ENCODE peak calls at places on chromosomes 1 and 21, in eight cellular contexts. One of them, this sample, is unnamed.

GRCh38 chr1:206551296-206551984 is 44.1 kb downstream of the RASSF5 start:
- DNase-seq in 8988T: no peak
- DNase-seq in activated B cell treated with CpG ODN at 0.5 μM for 24 hours: no peak
- DNase-seq in ELF-1: no peak
- DNase-seq in globus pallidus: no peak
- DNase-seq in stimulated activated CD4-positive, alpha-beta T cell treated with anti-CD3 and anti-CD28 coated beads, Interleukin-15, amount 100 ng/mL, for 24 hours: no peak
- DNase-seq in activated naive CD8-positive, alpha-beta T cell treated with anti-CD3 and anti-CD28 coated beads for 36 hours: no peak
- DNase-seq in H4: no peak
- DNase-seq in this sample: no peak

GRCh38 chr1:233140519-233140918 is 155.0 kb downstream of the PCNX2 start:
- DNase-seq in activated naive CD8-positive, alpha-beta T cell treated with anti-CD3 and anti-CD28 coated beads for 36 hours: no peak
- DNase-seq in ELF-1: peak
- DNase-seq in globus pallidus: no peak
- DNase-seq in stimulated activated CD4-positive, alpha-beta T cell treated with anti-CD3 and anti-CD28 coated beads, Interleukin-15, amount 100 ng/mL, for 24 hours: no peak
- DNase-seq in 8988T: no peak
- DNase-seq in H4: no peak
- DNase-seq in activated B cell treated with CpG ODN at 0.5 μM for 24 hours: no peak
- DNase-seq in this sample: no peak

GRCh38 chr1:155909894-155910293 is 1.3 kb downstream of the RIT1 start:
- DNase-seq in activated naive CD8-positive, alpha-beta T cell treated with anti-CD3 and anti-CD28 coated beads for 36 hours: no peak
- DNase-seq in 8988T: no peak
- DNase-seq in ELF-1: peak
- DNase-seq in activated B cell treated with CpG ODN at 0.5 μM for 24 hours: no peak
- DNase-seq in globus pallidus: peak
- DNase-seq in H4: no peak
- DNase-seq in stimulated activated CD4-positive, alpha-beta T cell treated with anti-CD3 and anti-CD28 coated beads, Interleukin-15, amount 100 ng/mL, for 24 hours: no peak
- DNase-seq in this sample: no peak

GRCh38 chr1:56000424-56000823 is 578.9 kb downstream of the PLPP3 start:
- DNase-seq in H4: peak
- DNase-seq in globus pallidus: no peak
- DNase-seq in ELF-1: no peak
- DNase-seq in activated B cell treated with CpG ODN at 0.5 μM for 24 hours: no peak
- DNase-seq in stimulated activated CD4-positive, alpha-beta T cell treated with anti-CD3 and anti-CD28 coated beads, Interleukin-15, amount 100 ng/mL, for 24 hours: no peak
- DNase-seq in activated naive CD8-positive, alpha-beta T cell treated with anti-CD3 and anti-CD28 coated beads for 36 hours: no peak
- DNase-seq in 8988T: no peak
- DNase-seq in this sample: no peak

GRCh38 chr1:50812346-50812745 is 147.7 kb downstream of the FAF1 start:
- DNase-seq in stimulated activated CD4-positive, alpha-beta T cell treated with anti-CD3 and anti-CD28 coated beads, Interleukin-15, amount 100 ng/mL, for 24 hours: no peak
- DNase-seq in activated naive CD8-positive, alpha-beta T cell treated with anti-CD3 and anti-CD28 coated beads for 36 hours: no peak
- DNase-seq in globus pallidus: no peak
- DNase-seq in ELF-1: no peak
- DNase-seq in activated B cell treated with CpG ODN at 0.5 μM for 24 hours: no peak
- DNase-seq in H4: no peak
- DNase-seq in 8988T: no peak
- DNase-seq in this sample: no peak

GRCh38 chr21:30718239-30718909 is at the start of gene KRTAP21-3:
- DNase-seq in activated B cell treated with CpG ODN at 0.5 μM for 24 hours: no peak
- DNase-seq in activated naive CD8-positive, alpha-beta T cell treated with anti-CD3 and anti-CD28 coated beads for 36 hours: no peak
- DNase-seq in 8988T: no peak
- DNase-seq in ELF-1: no peak
- DNase-seq in H4: peak
- DNase-seq in stimulated activated CD4-positive, alpha-beta T cell treated with anti-CD3 and anti-CD28 coated beads, Interleukin-15, amount 100 ng/mL, for 24 hours: peak
- DNase-seq in globus pallidus: no peak
- DNase-seq in this sample: no peak

GRCh38 chr1:77889240-77889637 is 815 bp downstream of the NEXN start:
- DNase-seq in 8988T: no peak
- DNase-seq in stimulated activated CD4-positive, alpha-beta T cell treated with anti-CD3 and anti-CD28 coated beads, Interleukin-15, amount 100 ng/mL, for 24 hours: no peak
- DNase-seq in activated B cell treated with CpG ODN at 0.5 μM for 24 hours: no peak
- DNase-seq in H4: peak
- DNase-seq in activated naive CD8-positive, alpha-beta T cell treated with anti-CD3 and anti-CD28 coated beads for 36 hours: no peak
- DNase-seq in globus pallidus: no peak
- DNase-seq in ELF-1: no peak
- DNase-seq in this sample: peak

GRCh38 chr1:21922103-21923014 is 14.8 kb downstream of the HSPG2 start:
- DNase-seq in globus pallidus: no peak
- DNase-seq in stimulated activated CD4-positive, alpha-beta T cell treated with anti-CD3 and anti-CD28 coated beads, Interleukin-15, amount 100 ng/mL, for 24 hours: no peak
- DNase-seq in activated B cell treated with CpG ODN at 0.5 μM for 24 hours: no peak
- DNase-seq in 8988T: no peak
- DNase-seq in ELF-1: peak
- DNase-seq in H4: no peak
- DNase-seq in activated naive CD8-positive, alpha-beta T cell treated with anti-CD3 and anti-CD28 coated beads for 36 hours: no peak
- DNase-seq in this sample: peak

GRCh38 chr1:168585191-168585590 is 8.8 kb downstream of the XCL1 start:
- DNase-seq in stimulated activated CD4-positive, alpha-beta T cell treated with anti-CD3 and anti-CD28 coated beads, Interleukin-15, amount 100 ng/mL, for 24 hours: no peak
- DNase-seq in 8988T: no peak
- DNase-seq in activated B cell treated with CpG ODN at 0.5 μM for 24 hours: no peak
- DNase-seq in globus pallidus: no peak
- DNase-seq in activated naive CD8-positive, alpha-beta T cell treated with anti-CD3 and anti-CD28 coated beads for 36 hours: no peak
- DNase-seq in H4: no peak
- DNase-seq in ELF-1: no peak
- DNase-seq in this sample: no peak

GRCh38 chr1:55428944-55429931 is 214.1 kb upstream of the USP24 start:
- DNase-seq in globus pallidus: no peak
- DNase-seq in activated naive CD8-positive, alpha-beta T cell treated with anti-CD3 and anti-CD28 coated beads for 36 hours: no peak
- DNase-seq in stimulated activated CD4-positive, alpha-beta T cell treated with anti-CD3 and anti-CD28 coated beads, Interleukin-15, amount 100 ng/mL, for 24 hours: no peak
- DNase-seq in activated B cell treated with CpG ODN at 0.5 μM for 24 hours: no peak
- DNase-seq in ELF-1: peak
- DNase-seq in H4: peak
- DNase-seq in 8988T: peak
- DNase-seq in this sample: peak

GRCh38 chr1:85495556-85495955 is 30.6 kb upstream of the DDAH1 start:
- DNase-seq in stimulated activated CD4-positive, alpha-beta T cell treated with anti-CD3 and anti-CD28 coated beads, Interleukin-15, amount 100 ng/mL, for 24 hours: no peak
- DNase-seq in globus pallidus: no peak
- DNase-seq in 8988T: peak
- DNase-seq in activated B cell treated with CpG ODN at 0.5 μM for 24 hours: no peak
- DNase-seq in H4: peak
- DNase-seq in activated naive CD8-positive, alpha-beta T cell treated with anti-CD3 and anti-CD28 coated beads for 36 hours: no peak
- DNase-seq in ELF-1: no peak
- DNase-seq in this sample: no peak

GRCh38 chr1:156060937-156061636 is at the start of gene RAB25:
- DNase-seq in globus pallidus: no peak
- DNase-seq in stimulated activated CD4-positive, alpha-beta T cell treated with anti-CD3 and anti-CD28 coated beads, Interleukin-15, amount 100 ng/mL, for 24 hours: no peak
- DNase-seq in ELF-1: peak
- DNase-seq in activated naive CD8-positive, alpha-beta T cell treated with anti-CD3 and anti-CD28 coated beads for 36 hours: no peak
- DNase-seq in activated B cell treated with CpG ODN at 0.5 μM for 24 hours: no peak
- DNase-seq in H4: no peak
- DNase-seq in 8988T: no peak
- DNase-seq in this sample: peak

GRCh38 chr1:90561926-90562325 is 155.2 kb downstream of the BARHL2 start:
- DNase-seq in activated naive CD8-positive, alpha-beta T cell treated with anti-CD3 and anti-CD28 coated beads for 36 hours: no peak
- DNase-seq in activated B cell treated with CpG ODN at 0.5 μM for 24 hours: no peak
- DNase-seq in globus pallidus: no peak
- DNase-seq in 8988T: no peak
- DNase-seq in ELF-1: peak
- DNase-seq in stimulated activated CD4-positive, alpha-beta T cell treated with anti-CD3 and anti-CD28 coated beads, Interleukin-15, amount 100 ng/mL, for 24 hours: no peak
- DNase-seq in H4: no peak
- DNase-seq in this sample: peak

GRCh38 chr1:210291786-210292275 is 36.9 kb upstream of the HHAT start:
- DNase-seq in H4: no peak
- DNase-seq in activated B cell treated with CpG ODN at 0.5 μM for 24 hours: no peak
- DNase-seq in 8988T: no peak
- DNase-seq in ELF-1: no peak
- DNase-seq in stimulated activated CD4-positive, alpha-beta T cell treated with anti-CD3 and anti-CD28 coated beads, Interleukin-15, amount 100 ng/mL, for 24 hours: no peak
- DNase-seq in globus pallidus: no peak
- DNase-seq in activated naive CD8-positive, alpha-beta T cell treated with anti-CD3 and anti-CD28 coated beads for 36 hours: no peak
- DNase-seq in this sample: no peak

GRCh38 chr21:45618287-45618686 is 25.2 kb upstream of the PCBP3 start:
- DNase-seq in H4: peak
- DNase-seq in activated naive CD8-positive, alpha-beta T cell treated with anti-CD3 and anti-CD28 coated beads for 36 hours: no peak
- DNase-seq in stimulated activated CD4-positive, alpha-beta T cell treated with anti-CD3 and anti-CD28 coated beads, Interleukin-15, amount 100 ng/mL, for 24 hours: no peak
- DNase-seq in activated B cell treated with CpG ODN at 0.5 μM for 24 hours: peak
- DNase-seq in ELF-1: no peak
- DNase-seq in globus pallidus: no peak
- DNase-seq in 8988T: no peak
- DNase-seq in this sample: no peak

GRCh38 chr1:50423670-50424000 is 392 bp upstream of the DMRTA2 start:
- DNase-seq in activated naive CD8-positive, alpha-beta T cell treated with anti-CD3 and anti-CD28 coated beads for 36 hours: no peak
- DNase-seq in ELF-1: no peak
- DNase-seq in stimulated activated CD4-positive, alpha-beta T cell treated with anti-CD3 and anti-CD28 coated beads, Interleukin-15, amount 100 ng/mL, for 24 hours: peak
- DNase-seq in activated B cell treated with CpG ODN at 0.5 μM for 24 hours: no peak
- DNase-seq in H4: peak
- DNase-seq in 8988T: no peak
- DNase-seq in globus pallidus: no peak
- DNase-seq in this sample: peak

GRCh38 chr1:31095298-31095981 is 29.9 kb upstream of the PUM1 start:
- DNase-seq in globus pallidus: no peak
- DNase-seq in ELF-1: no peak
- DNase-seq in 8988T: no peak
- DNase-seq in activated naive CD8-positive, alpha-beta T cell treated with anti-CD3 and anti-CD28 coated beads for 36 hours: no peak
- DNase-seq in activated B cell treated with CpG ODN at 0.5 μM for 24 hours: no peak
- DNase-seq in H4: no peak
- DNase-seq in stimulated activated CD4-positive, alpha-beta T cell treated with anti-CD3 and anti-CD28 coated beads, Interleukin-15, amount 100 ng/mL, for 24 hours: no peak
- DNase-seq in this sample: no peak

GRCh38 chr1:184882649-184883303 is 91.5 kb downstream of the NIBAN1 start:
- DNase-seq in H4: no peak
- DNase-seq in activated naive CD8-positive, alpha-beta T cell treated with anti-CD3 and anti-CD28 coated beads for 36 hours: no peak
- DNase-seq in globus pallidus: no peak
- DNase-seq in activated B cell treated with CpG ODN at 0.5 μM for 24 hours: no peak
- DNase-seq in stimulated activated CD4-positive, alpha-beta T cell treated with anti-CD3 and anti-CD28 coated beads, Interleukin-15, amount 100 ng/mL, for 24 hours: peak
- DNase-seq in ELF-1: no peak
- DNase-seq in 8988T: no peak
- DNase-seq in this sample: peak

GRCh38 chr1:47507921-47508894 is 70.4 kb downstream of the FOXD2 start:
- DNase-seq in activated naive CD8-positive, alpha-beta T cell treated with anti-CD3 and anti-CD28 coated beads for 36 hours: peak
- DNase-seq in ELF-1: peak
- DNase-seq in globus pallidus: no peak
- DNase-seq in activated B cell treated with CpG ODN at 0.5 μM for 24 hours: no peak
- DNase-seq in 8988T: no peak
- DNase-seq in stimulated activated CD4-positive, alpha-beta T cell treated with anti-CD3 and anti-CD28 coated beads, Interleukin-15, amount 100 ng/mL, for 24 hours: peak
- DNase-seq in H4: no peak
- DNase-seq in this sample: peak

GRCh38 chr1:118931876-118932275 is 56.3 kb downstream of the TBX15 start:
- DNase-seq in ELF-1: no peak
- DNase-seq in activated B cell treated with CpG ODN at 0.5 μM for 24 hours: no peak
- DNase-seq in globus pallidus: no peak
- DNase-seq in stimulated activated CD4-positive, alpha-beta T cell treated with anti-CD3 and anti-CD28 coated beads, Interleukin-15, amount 100 ng/mL, for 24 hours: no peak
- DNase-seq in H4: no peak
- DNase-seq in 8988T: no peak
- DNase-seq in activated naive CD8-positive, alpha-beta T cell treated with anti-CD3 and anti-CD28 coated beads for 36 hours: no peak
- DNase-seq in this sample: no peak

GRCh38 chr1:155970531-155971167 is 7.7 kb downstream of the ARHGEF2 start:
- DNase-seq in globus pallidus: peak
- DNase-seq in ELF-1: peak
- DNase-seq in 8988T: no peak
- DNase-seq in stimulated activated CD4-positive, alpha-beta T cell treated with anti-CD3 and anti-CD28 coated beads, Interleukin-15, amount 100 ng/mL, for 24 hours: peak
- DNase-seq in H4: no peak
- DNase-seq in activated naive CD8-positive, alpha-beta T cell treated with anti-CD3 and anti-CD28 coated beads for 36 hours: peak
- DNase-seq in activated B cell treated with CpG ODN at 0.5 μM for 24 hours: peak
- DNase-seq in this sample: peak

GRCh38 chr1:238340989-238341388 is 450.3 kb upstream of the ZP4 start:
- DNase-seq in H4: no peak
- DNase-seq in activated naive CD8-positive, alpha-beta T cell treated with anti-CD3 and anti-CD28 coated beads for 36 hours: no peak
- DNase-seq in 8988T: no peak
- DNase-seq in stimulated activated CD4-positive, alpha-beta T cell treated with anti-CD3 and anti-CD28 coated beads, Interleukin-15, amount 100 ng/mL, for 24 hours: no peak
- DNase-seq in ELF-1: no peak
- DNase-seq in globus pallidus: no peak
- DNase-seq in activated B cell treated with CpG ODN at 0.5 μM for 24 hours: no peak
- DNase-seq in this sample: no peak

GRCh38 chr1:47471163-47471562 is 33.3 kb downstream of the FOXD2 start:
- DNase-seq in H4: no peak
- DNase-seq in ELF-1: no peak
- DNase-seq in activated B cell treated with CpG ODN at 0.5 μM for 24 hours: no peak
- DNase-seq in stimulated activated CD4-positive, alpha-beta T cell treated with anti-CD3 and anti-CD28 coated beads, Interleukin-15, amount 100 ng/mL, for 24 hours: no peak
- DNase-seq in globus pallidus: no peak
- DNase-seq in 8988T: no peak
- DNase-seq in activated naive CD8-positive, alpha-beta T cell treated with anti-CD3 and anti-CD28 coated beads for 36 hours: no peak
- DNase-seq in this sample: no peak

GRCh38 chr1:199550384-199551067 is 477.0 kb upstream of the NR5A2 start:
- DNase-seq in activated B cell treated with CpG ODN at 0.5 μM for 24 hours: no peak
- DNase-seq in ELF-1: no peak
- DNase-seq in H4: peak
- DNase-seq in 8988T: no peak
- DNase-seq in activated naive CD8-positive, alpha-beta T cell treated with anti-CD3 and anti-CD28 coated beads for 36 hours: no peak
- DNase-seq in stimulated activated CD4-positive, alpha-beta T cell treated with anti-CD3 and anti-CD28 coated beads, Interleukin-15, amount 100 ng/mL, for 24 hours: no peak
- DNase-seq in globus pallidus: no peak
- DNase-seq in this sample: no peak

GRCh38 chr1:151579436-151580225 is 32.2 kb upstream of the SNX27 start:
- DNase-seq in stimulated activated CD4-positive, alpha-beta T cell treated with anti-CD3 and anti-CD28 coated beads, Interleukin-15, amount 100 ng/mL, for 24 hours: no peak
- DNase-seq in activated B cell treated with CpG ODN at 0.5 μM for 24 hours: no peak
- DNase-seq in 8988T: no peak
- DNase-seq in ELF-1: no peak
- DNase-seq in activated naive CD8-positive, alpha-beta T cell treated with anti-CD3 and anti-CD28 coated beads for 36 hours: no peak
- DNase-seq in H4: no peak
- DNase-seq in globus pallidus: no peak
- DNase-seq in this sample: no peak

GRCh38 chr1:11286735-11287410 is 13.9 kb downstream of the UBIAD1 start:
- DNase-seq in 8988T: no peak
- DNase-seq in H4: no peak
- DNase-seq in globus pallidus: peak
- DNase-seq in activated B cell treated with CpG ODN at 0.5 μM for 24 hours: no peak
- DNase-seq in ELF-1: peak
- DNase-seq in activated naive CD8-positive, alpha-beta T cell treated with anti-CD3 and anti-CD28 coated beads for 36 hours: no peak
- DNase-seq in stimulated activated CD4-positive, alpha-beta T cell treated with anti-CD3 and anti-CD28 coated beads, Interleukin-15, amount 100 ng/mL, for 24 hours: no peak
- DNase-seq in this sample: peak

GRCh38 chr1:41504126-41505035 is 19.9 kb upstream of the EDN2 start:
- DNase-seq in activated B cell treated with CpG ODN at 0.5 μM for 24 hours: no peak
- DNase-seq in H4: no peak
- DNase-seq in 8988T: peak
- DNase-seq in ELF-1: no peak
- DNase-seq in globus pallidus: no peak
- DNase-seq in stimulated activated CD4-positive, alpha-beta T cell treated with anti-CD3 and anti-CD28 coated beads, Interleukin-15, amount 100 ng/mL, for 24 hours: no peak
- DNase-seq in activated naive CD8-positive, alpha-beta T cell treated with anti-CD3 and anti-CD28 coated beads for 36 hours: no peak
- DNase-seq in this sample: no peak

GRCh38 chr1:202568466-202569196 is 141.6 kb downstream of the SYT2 start:
- DNase-seq in activated naive CD8-positive, alpha-beta T cell treated with anti-CD3 and anti-CD28 coated beads for 36 hours: no peak
- DNase-seq in H4: no peak
- DNase-seq in ELF-1: no peak
- DNase-seq in globus pallidus: no peak
- DNase-seq in 8988T: no peak
- DNase-seq in activated B cell treated with CpG ODN at 0.5 μM for 24 hours: no peak
- DNase-seq in stimulated activated CD4-positive, alpha-beta T cell treated with anti-CD3 and anti-CD28 coated beads, Interleukin-15, amount 100 ng/mL, for 24 hours: no peak
- DNase-seq in this sample: no peak

GRCh38 chr1:215198021-215198420 is 115.5 kb downstream of the KCNK2 start:
- DNase-seq in H4: no peak
- DNase-seq in globus pallidus: no peak
- DNase-seq in stimulated activated CD4-positive, alpha-beta T cell treated with anti-CD3 and anti-CD28 coated beads, Interleukin-15, amount 100 ng/mL, for 24 hours: no peak
- DNase-seq in 8988T: no peak
- DNase-seq in ELF-1: no peak
- DNase-seq in activated B cell treated with CpG ODN at 0.5 μM for 24 hours: no peak
- DNase-seq in activated naive CD8-positive, alpha-beta T cell treated with anti-CD3 and anti-CD28 coated beads for 36 hours: no peak
- DNase-seq in this sample: no peak

GRCh38 chr1:184143449-184143848 is 91.9 kb downstream of the TSEN15 start:
- DNase-seq in activated naive CD8-positive, alpha-beta T cell treated with anti-CD3 and anti-CD28 coated beads for 36 hours: no peak
- DNase-seq in stimulated activated CD4-positive, alpha-beta T cell treated with anti-CD3 and anti-CD28 coated beads, Interleukin-15, amount 100 ng/mL, for 24 hours: no peak
- DNase-seq in 8988T: no peak
- DNase-seq in activated B cell treated with CpG ODN at 0.5 μM for 24 hours: no peak
- DNase-seq in H4: no peak
- DNase-seq in globus pallidus: no peak
- DNase-seq in ELF-1: no peak
- DNase-seq in this sample: peak

GRCh38 chr21:46093668-46094400 is 4.1 kb upstream of the COL6A2 start:
- DNase-seq in globus pallidus: no peak
- DNase-seq in activated B cell treated with CpG ODN at 0.5 μM for 24 hours: peak
- DNase-seq in 8988T: no peak
- DNase-seq in stimulated activated CD4-positive, alpha-beta T cell treated with anti-CD3 and anti-CD28 coated beads, Interleukin-15, amount 100 ng/mL, for 24 hours: no peak
- DNase-seq in ELF-1: peak
- DNase-seq in H4: no peak
- DNase-seq in activated naive CD8-positive, alpha-beta T cell treated with anti-CD3 and anti-CD28 coated beads for 36 hours: no peak
- DNase-seq in this sample: no peak

GRCh38 chr1:155092641-155093040 is 14.0 kb downstream of the EFNA3 start:
- DNase-seq in H4: no peak
- DNase-seq in activated naive CD8-positive, alpha-beta T cell treated with anti-CD3 and anti-CD28 coated beads for 36 hours: no peak
- DNase-seq in activated B cell treated with CpG ODN at 0.5 μM for 24 hours: no peak
- DNase-seq in ELF-1: no peak
- DNase-seq in 8988T: no peak
- DNase-seq in stimulated activated CD4-positive, alpha-beta T cell treated with anti-CD3 and anti-CD28 coated beads, Interleukin-15, amount 100 ng/mL, for 24 hours: no peak
- DNase-seq in globus pallidus: no peak
- DNase-seq in this sample: no peak

GRCh38 chr21:41283211-41283818 is 33.3 kb upstream of the FAM3B start:
- DNase-seq in ELF-1: peak
- DNase-seq in globus pallidus: peak
- DNase-seq in H4: peak
- DNase-seq in activated B cell treated with CpG ODN at 0.5 μM for 24 hours: no peak
- DNase-seq in stimulated activated CD4-positive, alpha-beta T cell treated with anti-CD3 and anti-CD28 coated beads, Interleukin-15, amount 100 ng/mL, for 24 hours: peak
- DNase-seq in 8988T: peak
- DNase-seq in activated naive CD8-positive, alpha-beta T cell treated with anti-CD3 and anti-CD28 coated beads for 36 hours: peak
- DNase-seq in this sample: peak

GRCh38 chr1:41580520-41581172 is 96.2 kb upstream of the EDN2 start:
- DNase-seq in globus pallidus: no peak
- DNase-seq in ELF-1: no peak
- DNase-seq in activated B cell treated with CpG ODN at 0.5 μM for 24 hours: no peak
- DNase-seq in 8988T: no peak
- DNase-seq in stimulated activated CD4-positive, alpha-beta T cell treated with anti-CD3 and anti-CD28 coated beads, Interleukin-15, amount 100 ng/mL, for 24 hours: no peak
- DNase-seq in H4: no peak
- DNase-seq in activated naive CD8-positive, alpha-beta T cell treated with anti-CD3 and anti-CD28 coated beads for 36 hours: no peak
- DNase-seq in this sample: no peak